ENCODE peak calls at places on chromosomes 4 and X, in nine cellular contexts. Q, Z, V, L, R, K, H, M and Y are unnamed samples. For H3K4me1, the result is how much of the 10 kb centered on the place peaks cover.

GRCh38 chrX:130173190-130173895 is 1.6 kb downstream of the RAB33A start:
- DNase-seq in Q (peak), Z (no peak), V (peak), L (peak), R (no peak), K (no peak), H (peak), M (peak), Y (peak)

GRCh38 chrX:71253253-71254091 is 468 bp downstream of the ZMYM3 start:
- DNase-seq in Q (no peak), Z (peak), V (peak), L (peak), R (peak), K (no peak), H (peak), M (peak), Y (peak)

GRCh38 chrX:68832101-68832416 is 3.2 kb downstream of the EFNB1 start:
- DNase-seq in Q (no peak), Z (peak), V (no peak), L (peak), R (peak), K (no peak), H (peak), M (peak), Y (peak)

GRCh38 chr4:2768921-2769336 is 12.8 kb upstream of the TNIP2 start:
- DNase-seq in Q (no peak), Z (no peak), V (no peak), L (no peak), R (no peak), K (no peak), H (no peak), M (peak), Y (no peak)

GRCh38 chr4:156790866-156791265 is 180.7 kb downstream of the PDGFC start:
- DNase-seq in Q (no peak), Z (no peak), V (no peak), L (no peak), R (no peak), K (no peak), H (no peak), M (peak), Y (no peak)

GRCh38 chrX:142873214-142873613 is 152.5 kb upstream of the SPANXN4 start:
- DNase-seq in Q (no peak), Z (no peak), V (no peak), L (no peak), R (no peak), K (no peak), H (no peak), M (no peak), Y (no peak)

GRCh38 chr4:85938062-85938461 is 421.8 kb downstream of the MAPK10 start:
- DNase-seq in Q (no peak), Z (no peak), V (no peak), L (no peak), R (no peak), K (no peak), H (no peak), M (no peak), Y (no peak)

GRCh38 chrX:42803320-42803719 is 25.4 kb upstream of the PPP1R2C start:
- DNase-seq in Q (no peak), Z (no peak), V (no peak), L (no peak), R (no peak), K (no peak), H (no peak), M (no peak), Y (no peak)

GRCh38 chr4:125316391-125316780 is 1.6 kb downstream of the FAT4 start:
- DNase-seq in Q (no peak), Z (peak), V (no peak), L (peak), R (peak), K (no peak), H (peak), M (peak), Y (peak)

GRCh38 chr4:72505314-72505744 is 63.7 kb downstream of the ADAMTS3 start:
- DNase-seq in Q (no peak), Z (no peak), V (no peak), L (no peak), R (peak), K (peak), H (no peak), M (peak), Y (no peak)

GRCh38 chr4:111268769-111269414 is 646.0 kb upstream of the PITX2 start:
- DNase-seq in Q (no peak), Z (no peak), V (no peak), L (no peak), R (no peak), K (no peak), H (no peak), M (peak), Y (no peak)

GRCh38 chrX:47311857-47312774 is 58.3 kb upstream of the ZNF157 start:
- DNase-seq in Q (no peak), Z (peak), V (peak), L (peak), R (peak), K (peak), H (no peak), M (peak), Y (no peak)

GRCh38 chrX:120426599-120426998 is 42.5 kb downstream of the LAMP2 start:
- DNase-seq in Q (no peak), Z (no peak), V (no peak), L (no peak), R (no peak), K (no peak), H (no peak), M (no peak), Y (no peak)

GRCh38 chr4:165011403-165011802 is 20.4 kb upstream of the TRIM60 start:
- DNase-seq in Q (no peak), Z (no peak), V (no peak), L (no peak), R (no peak), K (no peak), H (no peak), M (no peak), Y (no peak)

GRCh38 chrX:132025085-132025484 is 2.0 kb downstream of the STK26 start:
- DNase-seq in Q (no peak), Z (no peak), V (no peak), L (no peak), R (no peak), K (no peak), H (no peak), M (no peak), Y (no peak)
- H3K4me3 ChIP-seq in Q (no peak), Z (no peak), V (peak), L (no peak), R (peak), K (no peak), H (no peak), M (peak), Y (no peak)

GRCh38 chr4:73707918-73708577 is 32.3 kb upstream of the CXCL8 start:
- DNase-seq in Q (peak), Z (no peak), V (no peak), L (peak), R (peak), K (peak), H (peak), M (peak), Y (no peak)
- H3K4me1 ChIP-seq in Q (under half), Z (under half), V (under half), L (under half), R (under half), K (under half), H (under half), M (under half), Y (under half)

DNA sequence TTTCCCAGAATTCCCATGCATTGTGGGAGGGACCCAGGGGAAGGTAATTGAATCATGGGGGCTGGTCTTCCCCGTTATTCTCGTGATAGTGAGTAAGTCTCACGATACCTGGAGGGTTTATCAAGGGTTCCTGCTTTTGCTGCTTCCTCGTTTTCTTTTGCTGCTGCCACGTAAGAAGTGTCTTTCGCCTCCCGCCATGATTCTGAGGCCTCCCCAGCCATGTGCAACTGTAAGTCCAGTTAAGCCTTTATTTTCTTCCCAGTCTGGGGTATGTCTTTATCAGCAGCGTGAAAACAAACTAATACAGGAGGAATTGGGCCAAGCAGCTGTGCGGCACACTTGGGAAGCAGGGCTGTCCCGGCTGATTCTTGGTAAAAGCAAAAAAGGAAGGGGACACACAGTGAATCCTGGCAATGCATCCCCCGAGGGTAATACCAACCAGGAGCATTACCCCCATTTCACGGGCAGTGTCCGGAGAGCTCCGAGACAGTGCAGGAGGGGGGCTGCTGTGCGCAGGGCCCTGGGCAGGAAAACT is 185.7 kb downstream of the AFAP1 start:
- DNase-seq in Q (no peak), Z (no peak), V (no peak), L (no peak), R (no peak), K (no peak), H (no peak), M (no peak), Y (no peak)
- H3K4me3 ChIP-seq in Q (no peak), Z (no peak), V (no peak), L (no peak), R (no peak), K (no peak), H (no peak), M (no peak), Y (no peak)

GRCh38 chr4:150368667-150369066 is 213.3 kb upstream of the MAB21L2 start:
- DNase-seq in Q (no peak), Z (no peak), V (no peak), L (no peak), R (no peak), K (no peak), H (no peak), M (no peak), Y (no peak)

GRCh38 chr4:150363721-150364688 is 217.9 kb upstream of the MAB21L2 start:
- DNase-seq in Q (no peak), Z (no peak), V (no peak), L (no peak), R (no peak), K (no peak), H (no peak), M (no peak), Y (no peak)

GRCh38 chr4:150366487-150366999 is 215.4 kb upstream of the MAB21L2 start:
- DNase-seq in Q (no peak), Z (no peak), V (no peak), L (no peak), R (no peak), K (no peak), H (no peak), M (no peak), Y (no peak)

GRCh38 chr4:150369434-150370141 is 212.4 kb upstream of the MAB21L2 start:
- DNase-seq in Q (no peak), Z (no peak), V (no peak), L (no peak), R (no peak), K (no peak), H (no peak), M (no peak), Y (no peak)

DNA sequence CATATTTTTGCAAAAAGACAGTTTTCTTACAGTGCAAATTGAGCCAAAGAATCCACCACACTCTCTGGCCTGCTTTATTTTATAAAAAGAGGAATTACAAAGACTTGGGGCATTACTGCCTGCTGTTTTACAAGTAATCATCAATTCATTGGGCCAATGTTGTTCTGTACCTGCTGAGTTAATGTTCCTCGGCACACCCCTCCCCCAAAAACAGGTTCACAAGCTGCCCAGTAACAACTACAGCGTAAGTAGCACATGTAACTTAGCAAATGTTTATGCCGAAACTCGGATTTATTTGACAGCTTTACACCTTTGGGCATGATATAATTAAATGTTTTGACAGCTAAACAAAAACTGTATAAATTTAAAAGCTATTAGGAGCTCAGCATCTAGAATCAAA is 214.6 kb upstream of the MAB21L2 start:
- DNase-seq in Q (no peak), Z (no peak), V (no peak), L (no peak), R (no peak), K (no peak), H (no peak), M (no peak), Y (no peak)
- H3K4me1 ChIP-seq in Q (under half), Z (under half), V (under half), L (under half), R (under half), K (under half), H (under half), M (under half), Y (under half)

DNA sequence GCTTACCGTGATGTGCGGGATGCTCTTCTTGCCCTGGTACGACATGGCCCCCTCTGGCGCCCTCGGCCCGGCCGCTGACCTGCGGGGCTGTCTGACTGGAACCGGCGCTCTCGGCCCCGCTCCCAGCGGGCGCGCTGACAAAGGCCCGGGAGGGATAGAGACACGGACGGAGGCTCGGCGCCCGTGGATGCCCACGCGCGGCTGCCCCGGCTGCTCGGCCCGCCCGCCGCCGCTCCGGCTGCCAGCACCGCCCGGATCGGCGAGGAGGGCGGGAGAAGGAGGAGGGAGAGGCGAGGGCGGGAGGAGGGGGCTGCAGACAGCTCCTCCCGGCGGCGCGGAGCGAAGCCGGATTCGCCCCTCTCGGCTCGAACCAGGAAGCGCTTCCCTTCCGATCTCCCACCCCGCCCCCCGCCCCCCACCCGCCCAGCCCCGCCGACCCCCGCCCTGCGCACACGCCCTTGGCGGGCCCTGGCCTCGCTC is 4.6 kb downstream of the CRMP1 start:
- DNase-seq in Q (no peak), Z (no peak), V (no peak), L (no peak), R (peak), K (no peak), H (no peak), M (no peak), Y (no peak)
- H3K4me3 ChIP-seq in Q (peak), Z (no peak), V (no peak), L (peak), R (peak), K (no peak), H (peak), M (peak), Y (peak)

GRCh38 chr4:70681730-70682129 is 6.6 kb upstream of the UTP3 start:
- DNase-seq in Q (no peak), Z (no peak), V (no peak), L (no peak), R (no peak), K (no peak), H (no peak), M (no peak), Y (no peak)

GRCh38 chr4:70676554-70677090 is 10.3 kb upstream of the JCHAIN start:
- DNase-seq in Q (no peak), Z (no peak), V (no peak), L (no peak), R (no peak), K (no peak), H (no peak), M (no peak), Y (no peak)

DNA sequence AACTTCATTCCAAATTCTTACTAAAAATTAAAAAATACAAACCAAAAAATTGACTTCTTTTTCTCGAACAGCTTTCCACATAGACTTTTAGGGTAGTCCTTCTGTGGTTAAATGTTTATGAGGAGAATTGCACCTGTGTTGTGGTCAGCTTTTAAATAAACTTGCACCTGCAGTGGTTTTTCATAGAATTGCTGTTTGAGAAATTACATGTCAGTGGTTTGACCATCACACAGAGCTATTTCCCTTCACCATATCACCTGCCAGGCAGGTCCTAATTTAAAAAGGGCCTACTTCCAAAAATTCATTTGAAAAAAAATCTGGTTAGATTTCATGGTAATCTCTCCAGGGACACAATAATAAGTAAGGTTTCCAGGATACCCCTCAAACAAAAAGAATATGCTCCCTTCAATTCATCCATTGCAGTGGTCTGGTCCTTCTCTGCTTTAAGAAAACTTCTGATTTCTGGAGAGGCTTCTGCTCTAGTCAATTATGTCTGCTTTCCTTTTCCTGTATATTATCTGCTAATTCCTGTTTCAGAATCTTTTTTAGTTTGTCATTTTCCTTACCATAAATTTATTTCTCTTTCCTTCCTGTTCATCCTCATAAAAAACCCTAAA is 9.8 kb upstream of the UTP3 start:
- DNase-seq in Q (no peak), Z (no peak), V (no peak), L (no peak), R (no peak), K (no peak), H (no peak), M (no peak), Y (no peak)
- H3K4me1 ChIP-seq in Q (under half), Z (under half), V (under half), L (under half), R (under half), K (under half), H (under half), M (under half), Y (under half)